ENCODE peak calls at places on chromosomes 11 and 22, in seven cellular contexts. I is CD8-positive, alpha-beta memory T cell; Y is dorsolateral prefrontal cortex; M is left ventricle myocardium inferior; C is upper lobe of right lung; D is endothelial cell of umbilical vein; F is CD4-positive, alpha-beta T cell. X is an unnamed sample.

GRCh38 chr11:62337682-62338181 is 484 bp downstream of the ASRGL1 start:
- DNase-seq in I (no peak), F (no peak), D (peak; percentile 45), M (peak; percentile 20), C (peak; percentile 69), Y (peak; percentile 37), X (peak; percentile 53)

GRCh38 chr11:133181066-133181465 is 351.2 kb downstream of the OPCML start:
- DNase-seq in Y (no peak), I (no peak), D (no peak), C (no peak), M (no peak), F (no peak), X (no peak)

GRCh38 chr22:37267128-37267587 is 15.2 kb upstream of the CYTH4 start:
- DNase-seq in C (peak; percentile 76), I (peak; percentile 59), D (peak; percentile 52), F (peak; percentile 72), M (peak; percentile 42), Y (no peak), X (no peak)

GRCh38 chr22:27804683-27805297 is 3.2 kb upstream of the MN1 start:
- DNase-seq in M (peak; percentile 66), D (peak; percentile 67), F (peak; percentile 37), I (no peak), Y (peak; percentile 83), C (peak; percentile 76), X (peak; percentile 64)

GRCh38 chr11:128735935-128736610 is 42.2 kb downstream of the FLI1 start:
- DNase-seq in Y (no peak), F (no peak), I (no peak), D (no peak), C (no peak), M (no peak), X (no peak)

GRCh38 chr11:2664886-2665746 is 34.7 kb downstream of the KCNQ1OT1 start:
- DNase-seq in D (no peak), Y (no peak), I (no peak), C (no peak), F (no peak), M (no peak), X (no peak)

GRCh38 chr11:107999759-108000455 is 8.8 kb upstream of the CUL5 start:
- DNase-seq in C (no peak), I (peak; percentile 8), M (no peak), D (peak; percentile 61), Y (no peak), F (peak; percentile 8), X (no peak)

GRCh38 chr22:29773233-29773632 is 6.1 kb downstream of the UQCR10 start:
- DNase-seq in I (no peak), M (no peak), Y (no peak), D (no peak), C (no peak), F (no peak), X (no peak)

GRCh38 chr11:14537134-14537599 is 17.0 kb upstream of the PSMA1 start:
- DNase-seq in I (peak; percentile 4), F (peak; percentile 17), M (no peak), C (no peak), D (peak; percentile 60), Y (no peak), X (no peak)

GRCh38 chr11:72079776-72080325 is 491 bp downstream of the NUMA1 start:
- DNase-seq in Y (no peak), F (no peak), D (no peak), I (peak; percentile 15), M (no peak), C (no peak), X (no peak)

GRCh38 chr11:17781221-17781620 is 46.6 kb downstream of the KCNC1 start:
- DNase-seq in D (no peak), F (no peak), I (no peak), C (no peak), Y (no peak), M (no peak), X (no peak)

GRCh38 chr11:95972055-95972454 is 48.1 kb upstream of the MTMR2 start:
- DNase-seq in M (no peak), C (no peak), I (no peak), F (no peak), D (no peak), Y (no peak), X (no peak)

GRCh38 chr22:28016781-28017557 is 97.9 kb upstream of the PITPNB start:
- DNase-seq in F (no peak), I (no peak), C (peak; percentile 51), D (no peak), Y (peak; percentile 8), M (peak; percentile 14), X (no peak)

GRCh38 chr11:1104411-1105182 is 29.9 kb downstream of the MUC2 start:
- DNase-seq in F (no peak), I (no peak), D (no peak), Y (no peak), M (no peak), C (no peak), X (no peak)

GRCh38 chr11:72607496-72607895 is 66.7 kb downstream of the PDE2A start:
- DNase-seq in C (no peak), I (no peak), F (no peak), D (no peak), M (no peak), Y (no peak), X (no peak)

GRCh38 chr22:39450258-39450955 is 6.4 kb upstream of the MGAT3 start:
- DNase-seq in M (no peak), C (no peak), F (no peak), Y (no peak), D (no peak), I (no peak), X (no peak)

GRCh38 chr11:88313441-88313840 is 24.1 kb downstream of the CTSC start:
- DNase-seq in M (no peak), F (no peak), C (no peak), Y (no peak), I (no peak), D (no peak), X (no peak)

GRCh38 chr11:101446238-101446637 is 137.6 kb downstream of the TRPC6 start:
- DNase-seq in M (no peak), Y (no peak), C (no peak), F (no peak), I (no peak), D (no peak), X (no peak)

GRCh38 chr11:73323464-73323863 is 15.4 kb downstream of the ARHGEF17 start:
- DNase-seq in F (no peak), Y (no peak), M (peak; percentile 85), D (peak; percentile 70), I (no peak), C (peak; percentile 79), X (peak; percentile 32)

GRCh38 chr11:48051217-48051848 is 71.0 kb downstream of the PTPRJ start:
- DNase-seq in Y (no peak), M (no peak), I (no peak), F (no peak), C (no peak), D (no peak), X (no peak)

GRCh38 chr11:284081-285020 is 4.6 kb upstream of the PGGHG start:
- DNase-seq in F (no peak), M (no peak), I (no peak), D (no peak), Y (no peak), C (peak; percentile 63), X (no peak)

GRCh38 chr11:57498540-57498939 is 17.0 kb downstream of the SLC43A1 start:
- DNase-seq in I (no peak), M (no peak), D (no peak), C (no peak), Y (no peak), F (no peak), X (no peak)

GRCh38 chr11:2097356-2097997 is 41.7 kb downstream of the IGF2 start:
- DNase-seq in I (no peak), D (peak; percentile 86), C (peak; percentile 71), F (no peak), Y (no peak), M (peak; percentile 65), X (no peak)

GRCh38 chr11:120217941-120218694 is 7.3 kb downstream of the OAF start:
- DNase-seq in C (no peak), F (no peak), Y (peak; percentile 84), M (no peak), I (no peak), D (no peak), X (peak; percentile 40)
- H3K27ac ChIP-seq in C (no peak overlapping the region), F (no peak overlapping the region), Y (peak overlapping the region; percentile 85), M (peak overlapping the region; percentile 88), I (no peak overlapping the region), D (no peak overlapping the region), X (peak overlapping the region; percentile 93)

DNA sequence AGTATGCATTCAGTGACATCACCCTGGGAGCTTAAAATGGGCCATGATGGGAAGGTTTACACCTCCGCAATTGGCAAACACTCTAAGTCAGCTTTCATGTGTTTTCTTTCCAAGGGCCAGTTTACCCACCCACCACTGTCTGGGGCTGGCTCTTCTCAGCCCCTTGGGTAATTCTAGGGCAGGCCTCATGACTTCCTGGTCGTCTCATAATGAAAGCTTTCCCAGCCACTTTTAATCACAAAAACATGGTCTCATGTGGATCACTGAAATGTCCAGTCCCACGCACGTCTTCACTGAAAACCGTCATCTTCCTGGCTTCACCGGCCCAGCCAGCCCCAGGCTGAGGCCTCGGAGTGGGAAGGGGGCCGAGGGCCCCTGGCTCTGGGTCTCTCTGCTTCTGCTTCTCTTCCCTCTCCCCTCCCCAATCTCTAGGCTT is 58.5 kb upstream of the ANO1 start:
- DNase-seq in Y (no peak), M (no peak), C (no peak), D (no peak), I (no peak), F (no peak), X (no peak)
- H3K27ac ChIP-seq in Y (no peak overlapping the region), M (peak overlapping the region; percentile 76), C (no peak overlapping the region), D (no peak overlapping the region), I (no peak overlapping the region), F (no peak overlapping the region), X (no peak overlapping the region)

DNA sequence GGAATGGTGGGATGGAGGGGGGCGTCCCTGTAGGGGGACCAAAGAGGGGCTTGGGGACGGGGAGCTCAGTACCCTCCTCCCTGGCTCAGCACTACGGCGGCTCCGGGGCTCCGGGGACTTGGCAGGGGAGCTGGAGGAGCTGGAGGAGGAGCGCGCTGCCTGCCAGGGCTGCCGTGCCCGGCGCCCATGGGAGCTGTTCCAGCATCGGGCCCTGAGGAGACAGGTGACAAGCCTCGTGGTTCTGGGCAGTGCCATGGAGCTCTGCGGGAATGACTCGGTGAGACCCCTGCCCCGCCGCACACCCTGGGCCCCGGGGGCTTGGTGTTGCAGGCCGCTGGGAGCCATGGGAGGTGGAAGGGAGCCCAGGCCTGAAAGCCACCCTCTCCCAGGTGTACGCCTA is 11.8 kb upstream of the MIF start:
- DNase-seq in Y (no peak), F (no peak), M (no peak), C (no peak), D (no peak), I (no peak), X (no peak)
- H3K27ac ChIP-seq in Y (no peak overlapping the region), F (no peak overlapping the region), M (no peak overlapping the region), C (no peak overlapping the region), D (no peak overlapping the region), I (no peak overlapping the region), X (no peak overlapping the region)

DNA sequence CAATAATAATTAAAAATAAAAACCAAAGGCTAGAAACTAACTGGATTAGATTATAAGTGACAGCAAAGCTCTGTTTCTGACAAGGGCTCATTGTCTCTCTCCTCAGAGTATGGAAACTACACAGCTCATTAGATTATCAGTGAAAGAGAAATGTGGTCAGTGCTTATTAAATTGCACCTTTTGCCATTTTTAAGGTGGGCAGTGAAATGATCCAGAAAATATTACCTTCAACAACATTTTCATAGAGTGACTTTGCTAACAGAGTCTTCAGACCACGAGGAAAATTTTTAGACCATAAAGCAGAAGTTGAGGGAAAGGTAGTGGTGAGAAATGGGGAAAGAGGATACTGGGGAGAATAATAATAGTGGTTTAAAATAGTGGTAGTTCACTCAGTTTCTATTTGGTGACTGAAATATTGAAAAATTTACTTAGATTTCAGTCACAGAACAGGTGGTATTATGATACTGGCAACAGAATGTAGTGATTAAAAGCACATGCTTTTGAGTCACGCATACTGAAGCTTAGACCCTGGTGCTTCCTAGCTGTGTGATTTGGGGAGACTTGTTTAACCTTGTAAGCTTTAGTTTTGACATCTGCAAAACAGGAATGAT is 684.0 kb upstream of the CCDC90B start:
- DNase-seq in D (no peak), C (no peak), F (no peak), Y (no peak), M (no peak), I (no peak), X (no peak)
- H3K27ac ChIP-seq in D (no peak overlapping the region), C (no peak overlapping the region), F (no peak overlapping the region), Y (peak overlapping the region; percentile 78), M (no peak overlapping the region), I (no peak overlapping the region), X (peak overlapping the region; percentile 72)

X was measured in substantia nigra.